ENCODE peak calls at places on chromosomes 3 and 15, in five cellular contexts. G is tibial artery; A is MG63; V is CD4-positive, CD25-positive, alpha-beta regulatory T cell; B is GM06990. K is an unnamed sample. For H3K27me3, the result is how much of the 10 kb centered on the place peaks cover.

GRCh38 chr15:64333986-64334385 is 22.0 kb downstream of the CSNK1G1 start:
- DNase-seq in B (no peak), V (no peak), G (no peak), A (no peak), K (no peak)

GRCh38 chr3:187264051-187264450 is 27.5 kb downstream of the MASP1 start:
- DNase-seq in V (no peak), A (peak), G (no peak), B (no peak), K (no peak)

GRCh38 chr15:76012021-76012551 is at the start of gene NRG4:
- DNase-seq in A (no peak), G (no peak), V (no peak), B (peak), K (no peak)

GRCh38 chr15:67124911-67125588 is 59.6 kb downstream of the SMAD3 start:
- DNase-seq in V (no peak), B (no peak), G (no peak), A (peak), K (no peak)

GRCh38 chr3:137347817-137348368 is 390.1 kb downstream of the IL20RB start:
- DNase-seq in V (no peak), A (no peak), G (no peak), B (no peak), K (no peak)

GRCh38 chr3:158097571-158098553 is 8.4 kb downstream of the SHOX2 start:
- DNase-seq in V (peak), B (peak), G (no peak), A (no peak), K (peak)

GRCh38 chr3:117844676-117845075 is 1135.1 kb downstream of the TUSC7 start:
- DNase-seq in V (no peak), G (no peak), A (no peak), B (no peak), K (no peak)

GRCh38 chr3:133717424-133717823 is 28.8 kb upstream of the TF start:
- DNase-seq in A (no peak), G (no peak), B (no peak), V (no peak), K (no peak)

GRCh38 chr3:161031134-161031533 is 74.0 kb downstream of the B3GALNT1 start:
- DNase-seq in V (no peak), A (no peak), G (no peak), B (no peak), K (no peak)

DNA sequence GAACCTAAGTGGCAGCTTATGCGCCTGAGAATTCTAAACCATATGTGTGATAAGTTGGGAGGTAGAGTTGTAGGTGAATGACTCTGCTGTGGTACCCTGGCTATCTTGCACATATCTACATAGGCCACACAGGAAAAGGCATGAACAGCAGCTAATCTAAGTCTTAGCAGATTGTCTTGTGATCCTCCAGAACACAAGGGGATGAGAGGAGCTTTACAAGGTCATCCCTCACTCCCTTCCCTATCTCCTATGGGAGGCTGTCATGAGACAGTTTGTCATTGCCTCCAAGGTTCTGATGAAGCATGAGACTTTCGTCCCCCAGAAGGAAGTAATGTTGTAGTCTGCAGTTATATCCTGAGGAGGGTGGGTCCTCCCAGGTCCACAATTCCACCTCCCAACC is 3.7 kb upstream of the ZNF662 start:
- DNase-seq in G (no peak), B (no peak), V (no peak), A (no peak), K (no peak)
- H3K27me3 ChIP-seq in G (under half), B (under half), V (under half), A (under half), K (under half)

GRCh38 chr15:97909291-97909891 is 51.1 kb upstream of the ARRDC4 start:
- DNase-seq in V (peak), G (peak), A (peak), B (no peak), K (peak)

DNA sequence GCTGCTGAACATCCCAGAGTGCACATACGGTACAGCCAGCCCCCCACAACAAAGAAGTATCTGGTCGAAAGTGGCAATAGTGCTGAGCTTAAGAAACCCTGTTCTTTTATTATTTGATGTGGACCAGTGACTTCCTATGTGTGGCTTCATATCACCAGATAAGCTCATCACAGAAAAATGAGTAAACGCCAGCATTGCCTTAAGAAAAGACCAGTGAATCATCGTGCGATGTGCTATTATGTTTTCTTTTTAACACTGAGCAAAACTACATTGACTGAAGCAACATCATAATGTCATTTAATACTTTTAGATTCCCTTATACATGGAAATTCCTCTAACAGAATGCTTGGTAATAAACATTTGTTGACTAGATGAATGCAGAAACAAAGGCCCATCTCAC is 45.2 kb upstream of the ARRDC4 start:
- DNase-seq in B (no peak), G (no peak), A (no peak), V (no peak), K (no peak)
- H3K27me3 ChIP-seq in B (under half), G (under half), A (under half), V (under half), K (under half)

DNA sequence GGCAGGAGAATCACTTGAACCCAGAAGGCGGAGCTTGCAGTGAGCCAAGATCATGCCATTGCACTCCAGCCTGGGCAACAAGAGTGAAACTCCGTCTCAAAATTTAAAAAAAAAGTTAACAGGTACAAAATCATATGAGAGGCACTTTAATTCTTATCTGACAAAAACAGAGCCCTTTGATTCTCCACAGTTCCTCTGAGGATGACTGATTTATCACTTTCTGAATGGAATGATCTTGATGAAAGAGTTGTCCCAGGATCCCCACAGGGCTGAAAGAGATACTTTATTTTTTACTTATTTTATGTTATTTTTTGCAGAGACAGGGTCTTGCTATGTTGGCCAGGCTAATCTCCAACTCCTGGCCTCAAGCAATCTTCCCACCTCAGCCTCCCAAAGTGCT is 4.0 kb downstream of the LHFPL4 start:
- DNase-seq in V (no peak), B (no peak), A (no peak), G (no peak), K (no peak)
- H3K27me3 ChIP-seq in V (under half), B (under half), A (under half), G (under half), K (under half)

DNA sequence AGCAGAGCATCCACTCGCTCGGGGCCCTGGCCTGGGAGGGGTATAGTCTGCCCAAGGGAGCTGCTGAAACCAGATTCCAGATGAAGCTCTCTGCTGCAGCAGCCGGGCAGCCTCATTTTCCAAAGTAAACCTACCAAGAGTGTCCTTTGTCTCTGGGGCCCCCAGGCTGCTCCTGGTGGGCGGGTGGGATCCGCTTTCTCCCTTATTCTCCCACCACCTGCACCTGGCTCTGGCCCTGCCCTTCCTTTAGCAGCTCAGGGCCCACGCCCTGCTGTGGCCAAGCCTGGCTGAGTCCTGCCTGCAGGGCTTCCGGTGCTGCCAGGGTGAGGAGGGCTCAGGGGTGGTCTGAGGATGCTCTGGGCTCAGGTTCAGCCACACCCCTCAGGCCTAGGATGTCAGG is 13.0 kb downstream of the SCN5A start:
- DNase-seq in A (no peak), B (no peak), V (no peak), G (no peak), K (no peak)
- H3K27me3 ChIP-seq in A (under half), B (under half), V (under half), G (under half), K (under half)

GRCh38 chr15:80242802-80243201 is 9.2 kb downstream of the CTXND1 start:
- DNase-seq in G (no peak), B (no peak), A (no peak), V (no peak), K (no peak)

GRCh38 chr15:80249973-80250372 is 2.0 kb downstream of the CTXND1 start:
- DNase-seq in V (no peak), A (no peak), G (no peak), B (no peak), K (no peak)

GRCh38 chr15:80242132-80242769 is 9.8 kb downstream of the CTXND1 start:
- DNase-seq in G (no peak), V (no peak), A (peak), B (no peak), K (no peak)

GRCh38 chr15:80247320-80247719 is 4.7 kb downstream of the CTXND1 start:
- DNase-seq in B (no peak), G (no peak), V (no peak), A (no peak), K (no peak)

DNA sequence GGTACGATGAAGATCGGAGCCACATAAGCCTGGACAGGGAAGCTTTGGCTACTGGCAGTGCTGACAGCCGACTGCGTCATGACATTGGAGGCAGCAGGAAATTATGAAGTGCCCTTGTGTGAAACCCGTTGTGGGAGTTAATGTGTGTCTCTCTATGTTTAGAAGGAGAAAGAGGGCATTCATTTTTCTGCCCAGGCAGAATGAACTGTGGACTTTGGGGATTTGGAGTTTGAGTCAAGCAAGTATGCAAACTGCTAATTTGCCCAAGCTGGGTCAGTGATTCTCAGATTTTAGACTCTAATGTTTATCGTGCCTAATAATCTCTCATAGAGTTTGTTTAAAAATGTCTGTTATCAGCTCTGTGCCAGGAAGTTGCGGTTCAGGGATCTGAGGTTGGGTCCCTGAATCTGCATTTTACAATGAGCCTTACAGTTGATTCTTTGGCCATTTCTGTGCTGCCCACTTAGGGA is 5.6 kb downstream of the CTXND1 start:
- DNase-seq in B (no peak), V (no peak), G (no peak), A (no peak), K (no peak)
- H3K27me3 ChIP-seq in B (under half), V (under half), G (under half), A (under half), K (half or more)

GRCh38 chr3:128498901-128499530 is 6.0 kb upstream of the GATA2 start:
- DNase-seq in B (no peak), V (no peak), A (no peak), G (no peak), K (no peak)
- H3K27me3 ChIP-seq in B (under half), V (under half), A (under half), G (under half), K (under half)

GRCh38 chr3:184228376-184229137 is 828 bp upstream of the VWA5B2 start:
- DNase-seq in V (no peak), G (no peak), B (no peak), A (no peak), K (no peak)
- H3K27me3 ChIP-seq in V (under half), G (under half), B (under half), A (half or more), K (under half)

K was measured in CD4-positive, alpha-beta T cell.